ENCODE peak calls at places on chromosomes 5 and 9, in six cellular contexts. One of them, this sample, is unnamed. For H3K4me1 and H3K36me3, the result is how much of the 10 kb centered on the place peaks cover.

GRCh38 chr9:98263482-98264357 is 8.3 kb upstream of the TBC1D2 start:
- DNase-seq in cardiac muscle cell: peak
- DNase-seq in CD8-positive, alpha-beta memory T cell: peak
- DNase-seq in tibial artery: peak
- DNase-seq in testis: peak
- DNase-seq in upper lobe of right lung: peak
- DNase-seq in this sample: peak

GRCh38 chr5:172542651-172543131 is 88.4 kb upstream of the SH3PXD2B start:
- DNase-seq in CD8-positive, alpha-beta memory T cell: no peak
- DNase-seq in testis: no peak
- DNase-seq in upper lobe of right lung: peak
- DNase-seq in cardiac muscle cell: no peak
- DNase-seq in tibial artery: peak
- DNase-seq in this sample: no peak

GRCh38 chr9:24095246-24095645 is 269.2 kb upstream of the ELAVL2 start:
- DNase-seq in testis: no peak
- DNase-seq in CD8-positive, alpha-beta memory T cell: no peak
- DNase-seq in upper lobe of right lung: no peak
- DNase-seq in cardiac muscle cell: no peak
- DNase-seq in tibial artery: no peak
- DNase-seq in this sample: no peak

GRCh38 chr9:130662099-130662926 is 2.1 kb upstream of the PRDM12 start:
- DNase-seq in cardiac muscle cell: no peak
- DNase-seq in tibial artery: no peak
- DNase-seq in testis: no peak
- DNase-seq in upper lobe of right lung: no peak
- DNase-seq in CD8-positive, alpha-beta memory T cell: no peak
- DNase-seq in this sample: no peak

GRCh38 chr9:134396825-134397224 is 70.6 kb downstream of the RXRA start:
- DNase-seq in cardiac muscle cell: no peak
- DNase-seq in testis: no peak
- DNase-seq in CD8-positive, alpha-beta memory T cell: peak
- DNase-seq in tibial artery: no peak
- DNase-seq in upper lobe of right lung: no peak
- DNase-seq in this sample: no peak

GRCh38 chr5:137629646-137630045 is 106.2 kb downstream of the KLHL3 start:
- DNase-seq in cardiac muscle cell: peak
- DNase-seq in CD8-positive, alpha-beta memory T cell: no peak
- DNase-seq in upper lobe of right lung: no peak
- DNase-seq in tibial artery: no peak
- DNase-seq in testis: no peak
- DNase-seq in this sample: peak

GRCh38 chr5:5014836-5015235 is 125.3 kb upstream of the ADAMTS16 start:
- DNase-seq in testis: no peak
- DNase-seq in CD8-positive, alpha-beta memory T cell: no peak
- DNase-seq in cardiac muscle cell: no peak
- DNase-seq in upper lobe of right lung: no peak
- DNase-seq in tibial artery: no peak
- DNase-seq in this sample: no peak

GRCh38 chr5:59586811-59587340 is 306.6 kb downstream of the PDE4D start:
- DNase-seq in cardiac muscle cell: no peak
- DNase-seq in upper lobe of right lung: no peak
- DNase-seq in testis: no peak
- DNase-seq in CD8-positive, alpha-beta memory T cell: no peak
- DNase-seq in tibial artery: no peak
- DNase-seq in this sample: no peak

GRCh38 chr9:84751921-84752320 is 82.4 kb downstream of the NTRK2 start:
- DNase-seq in cardiac muscle cell: no peak
- DNase-seq in testis: no peak
- DNase-seq in tibial artery: no peak
- DNase-seq in CD8-positive, alpha-beta memory T cell: no peak
- DNase-seq in upper lobe of right lung: no peak
- DNase-seq in this sample: no peak

GRCh38 chr5:149749481-149750365 is 19.6 kb downstream of the PPARGC1B start:
- DNase-seq in CD8-positive, alpha-beta memory T cell: no peak
- DNase-seq in upper lobe of right lung: no peak
- DNase-seq in cardiac muscle cell: peak
- DNase-seq in testis: no peak
- DNase-seq in tibial artery: no peak
- DNase-seq in this sample: no peak

GRCh38 chr9:21294904-21295538 is 10.1 kb downstream of the IFNA5 start:
- DNase-seq in upper lobe of right lung: no peak
- DNase-seq in CD8-positive, alpha-beta memory T cell: no peak
- DNase-seq in tibial artery: no peak
- DNase-seq in testis: no peak
- DNase-seq in cardiac muscle cell: no peak
- DNase-seq in this sample: no peak

GRCh38 chr5:76086060-76086459 is 2.9 kb downstream of the SV2C start:
- DNase-seq in CD8-positive, alpha-beta memory T cell: no peak
- DNase-seq in cardiac muscle cell: no peak
- DNase-seq in testis: no peak
- DNase-seq in tibial artery: no peak
- DNase-seq in upper lobe of right lung: no peak
- DNase-seq in this sample: no peak

GRCh38 chr5:142946547-142947426 is 176.6 kb downstream of the ARHGAP26 start:
- DNase-seq in testis: peak
- DNase-seq in upper lobe of right lung: no peak
- DNase-seq in CD8-positive, alpha-beta memory T cell: no peak
- DNase-seq in tibial artery: no peak
- DNase-seq in cardiac muscle cell: no peak
- DNase-seq in this sample: no peak

GRCh38 chr9:118928723-118929122 is 440.5 kb downstream of the BRINP1 start:
- DNase-seq in cardiac muscle cell: no peak
- DNase-seq in tibial artery: no peak
- DNase-seq in testis: no peak
- DNase-seq in CD8-positive, alpha-beta memory T cell: no peak
- DNase-seq in upper lobe of right lung: no peak
- DNase-seq in this sample: no peak

GRCh38 chr5:52799358-52799982 is 11.8 kb downstream of the ITGA1 start:
- DNase-seq in CD8-positive, alpha-beta memory T cell: no peak
- DNase-seq in testis: peak
- DNase-seq in cardiac muscle cell: peak
- DNase-seq in upper lobe of right lung: peak
- DNase-seq in tibial artery: peak
- DNase-seq in this sample: peak

GRCh38 chr9:87109182-87109581 is 161.9 kb upstream of the GAS1 start:
- DNase-seq in CD8-positive, alpha-beta memory T cell: no peak
- DNase-seq in cardiac muscle cell: peak
- DNase-seq in upper lobe of right lung: no peak
- DNase-seq in tibial artery: no peak
- DNase-seq in testis: no peak
- DNase-seq in this sample: no peak

GRCh38 chr5:91848453-91848852 is 465.3 kb upstream of the ARRDC3 start:
- DNase-seq in cardiac muscle cell: peak
- DNase-seq in CD8-positive, alpha-beta memory T cell: no peak
- DNase-seq in tibial artery: no peak
- DNase-seq in upper lobe of right lung: no peak
- DNase-seq in testis: no peak
- DNase-seq in this sample: no peak

GRCh38 chr5:160188968-160189319 is 40.4 kb upstream of the FABP6 start:
- DNase-seq in upper lobe of right lung: no peak
- DNase-seq in testis: no peak
- DNase-seq in cardiac muscle cell: no peak
- DNase-seq in tibial artery: no peak
- DNase-seq in CD8-positive, alpha-beta memory T cell: no peak
- DNase-seq in this sample: no peak

GRCh38 chr9:124266826-124267201 is 9.1 kb downstream of the NEK6 start:
- DNase-seq in testis: no peak
- DNase-seq in tibial artery: no peak
- DNase-seq in CD8-positive, alpha-beta memory T cell: no peak
- DNase-seq in cardiac muscle cell: no peak
- DNase-seq in upper lobe of right lung: no peak
- DNase-seq in this sample: no peak

GRCh38 chr9:124269556-124269955 is 11.8 kb downstream of the NEK6 start:
- DNase-seq in testis: no peak
- DNase-seq in upper lobe of right lung: no peak
- DNase-seq in cardiac muscle cell: no peak
- DNase-seq in tibial artery: no peak
- DNase-seq in CD8-positive, alpha-beta memory T cell: no peak
- DNase-seq in this sample: no peak

GRCh38 chr9:124266139-124266825 is 8.5 kb downstream of the NEK6 start:
- DNase-seq in CD8-positive, alpha-beta memory T cell: no peak
- DNase-seq in cardiac muscle cell: no peak
- DNase-seq in testis: no peak
- DNase-seq in upper lobe of right lung: no peak
- DNase-seq in tibial artery: no peak
- DNase-seq in this sample: no peak

GRCh38 chr9:124267271-124267807 is 9.6 kb downstream of the NEK6 start:
- DNase-seq in CD8-positive, alpha-beta memory T cell: no peak
- DNase-seq in cardiac muscle cell: peak
- DNase-seq in tibial artery: peak
- DNase-seq in upper lobe of right lung: peak
- DNase-seq in testis: no peak
- DNase-seq in this sample: no peak

GRCh38 chr9:124268248-124268647 is 10.5 kb downstream of the NEK6 start:
- DNase-seq in cardiac muscle cell: no peak
- DNase-seq in testis: no peak
- DNase-seq in upper lobe of right lung: no peak
- DNase-seq in CD8-positive, alpha-beta memory T cell: no peak
- DNase-seq in tibial artery: no peak
- DNase-seq in this sample: no peak
- H3K4me1 ChIP-seq in cardiac muscle cell: under half
- H3K4me1 ChIP-seq in testis: under half
- H3K4me1 ChIP-seq in upper lobe of right lung: half or more
- H3K4me1 ChIP-seq in CD8-positive, alpha-beta memory T cell: under half
- H3K4me1 ChIP-seq in tibial artery: half or more
- H3K4me1 ChIP-seq in this sample: under half

GRCh38 chr9:36923025-36923625 is 110.9 kb downstream of the PAX5 start:
- DNase-seq in testis: no peak
- DNase-seq in upper lobe of right lung: no peak
- DNase-seq in tibial artery: no peak
- DNase-seq in CD8-positive, alpha-beta memory T cell: no peak
- DNase-seq in cardiac muscle cell: no peak
- DNase-seq in this sample: no peak
- H3K36me3 ChIP-seq in testis: under half
- H3K36me3 ChIP-seq in upper lobe of right lung: under half
- H3K36me3 ChIP-seq in tibial artery: under half
- H3K36me3 ChIP-seq in CD8-positive, alpha-beta memory T cell: under half
- H3K36me3 ChIP-seq in cardiac muscle cell: under half
- H3K36me3 ChIP-seq in this sample: under half

GRCh38 chr5:118653926-118654325 is 334.4 kb downstream of the DTWD2 start:
- DNase-seq in cardiac muscle cell: no peak
- DNase-seq in testis: no peak
- DNase-seq in tibial artery: no peak
- DNase-seq in upper lobe of right lung: no peak
- DNase-seq in CD8-positive, alpha-beta memory T cell: no peak
- DNase-seq in this sample: no peak
- H3K4me1 ChIP-seq in cardiac muscle cell: under half
- H3K4me1 ChIP-seq in testis: under half
- H3K4me1 ChIP-seq in tibial artery: under half
- H3K4me1 ChIP-seq in upper lobe of right lung: under half
- H3K4me1 ChIP-seq in CD8-positive, alpha-beta memory T cell: under half
- H3K4me1 ChIP-seq in this sample: under half

GRCh38 chr5:132622608-132623007 is 35.4 kb upstream of the IL13 start:
- DNase-seq in tibial artery: no peak
- DNase-seq in CD8-positive, alpha-beta memory T cell: no peak
- DNase-seq in testis: no peak
- DNase-seq in upper lobe of right lung: no peak
- DNase-seq in cardiac muscle cell: no peak
- DNase-seq in this sample: no peak
- H3K36me3 ChIP-seq in tibial artery: under half
- H3K36me3 ChIP-seq in CD8-positive, alpha-beta memory T cell: under half
- H3K36me3 ChIP-seq in testis: under half
- H3K36me3 ChIP-seq in upper lobe of right lung: under half
- H3K36me3 ChIP-seq in cardiac muscle cell: under half
- H3K36me3 ChIP-seq in this sample: half or more

GRCh38 chr5:151592855-151593408 is 1.8 kb upstream of the FAT2 start:
- DNase-seq in upper lobe of right lung: no peak
- DNase-seq in cardiac muscle cell: no peak
- DNase-seq in CD8-positive, alpha-beta memory T cell: no peak
- DNase-seq in testis: no peak
- DNase-seq in tibial artery: no peak
- DNase-seq in this sample: no peak
- H3K4me1 ChIP-seq in upper lobe of right lung: under half
- H3K4me1 ChIP-seq in cardiac muscle cell: under half
- H3K4me1 ChIP-seq in CD8-positive, alpha-beta memory T cell: under half
- H3K4me1 ChIP-seq in testis: under half
- H3K4me1 ChIP-seq in tibial artery: under half
- H3K4me1 ChIP-seq in this sample: under half